ENCODE peak calls at places on chromosomes 1 and 21, in nine cellular contexts. C, E, X, L, T, W, B, K and U are unnamed samples.
A peak's percentile ranks its signal among the peaks of the same experiment; 100 is the strongest.

GRCh38 chr1:207987164-207987563 is 76.2 kb upstream of the CD34 start:
- DNase-seq in C (no peak), E (no peak), X (no peak), L (no peak), T (no peak), W (no peak), B (no peak), K (no peak), U (no peak)

GRCh38 chr1:235105051-235106043 is 23.3 kb downstream of the TOMM20 start:
- DNase-seq in C (no peak), E (no peak), X (no peak), L (no peak), T (no peak), W (no peak), B (no peak), K (no peak), U (peak; percentile 92)

GRCh38 chr1:220796530-220796929 is 9.8 kb downstream of the MTARC1 start:
- DNase-seq in C (no peak), E (no peak), X (no peak), L (no peak), T (no peak), W (no peak), B (no peak), K (no peak), U (no peak)

GRCh38 chr1:110425196-110425595 is 17.7 kb upstream of the LAMTOR5 start:
- DNase-seq in C (no peak), E (no peak), X (peak; percentile 51), L (no peak), T (no peak), W (no peak), B (no peak), K (no peak), U (no peak)

GRCh38 chr1:61165402-61165801 is 83.0 kb downstream of the NFIA start:
- DNase-seq in C (no peak), E (no peak), X (no peak), L (no peak), T (no peak), W (no peak), B (no peak), K (no peak), U (no peak)

GRCh38 chr1:223230161-223230881 is 87.3 kb upstream of the TLR5 start:
- DNase-seq in C (no peak), E (peak; percentile 71), X (no peak), L (no peak), T (no peak), W (no peak), B (peak; percentile 71), K (peak; percentile 68), U (no peak)

GRCh38 chr1:193367863-193368262 is 181.4 kb upstream of the B3GALT2 start:
- DNase-seq in C (no peak), E (no peak), X (no peak), L (no peak), T (no peak), W (no peak), B (no peak), K (no peak), U (no peak)

GRCh38 chr21:34511154-34511553 is 856 bp downstream of the KCNE1 start:
- DNase-seq in C (no peak), E (no peak), X (no peak), L (no peak), T (no peak), W (no peak), B (peak; percentile 50), K (no peak), U (no peak)

GRCh38 chr21:37223804-37224345 is 43.3 kb downstream of the VPS26C start:
- DNase-seq in C (no peak), E (no peak), X (no peak), L (no peak), T (no peak), W (no peak), B (no peak), K (no peak), U (no peak)

GRCh38 chr21:43340491-43341348 is 86.2 kb downstream of the SIK1 start:
- DNase-seq in C (no peak), E (peak; percentile 69), X (peak; percentile 65), L (no peak), T (peak; percentile 65), W (no peak), B (peak; percentile 90), K (peak; percentile 61), U (no peak)

GRCh38 chr1:94947453-94947852 is 20.5 kb upstream of the CNN3 start:
- DNase-seq in C (no peak), E (no peak), X (no peak), L (no peak), T (no peak), W (no peak), B (no peak), K (no peak), U (no peak)

GRCh38 chr1:95084317-95085176 is 11.8 kb upstream of the ALG14 start:
- DNase-seq in C (no peak), E (no peak), X (no peak), L (no peak), T (no peak), W (no peak), B (peak; percentile 41), K (no peak), U (peak; percentile 59)

GRCh38 chr21:15592271-15592860 is 137.4 kb upstream of the USP25 start:
- DNase-seq in C (no peak), E (peak; percentile 21), X (no peak), L (no peak), T (no peak), W (no peak), B (peak; percentile 75), K (peak; percentile 4), U (peak; percentile 45)

GRCh38 chr1:71343686-71344416 is 263.0 kb upstream of the ZRANB2 start:
- DNase-seq in C (no peak), E (no peak), X (no peak), L (no peak), T (no peak), W (no peak), B (no peak), K (no peak), U (no peak)

DNA sequence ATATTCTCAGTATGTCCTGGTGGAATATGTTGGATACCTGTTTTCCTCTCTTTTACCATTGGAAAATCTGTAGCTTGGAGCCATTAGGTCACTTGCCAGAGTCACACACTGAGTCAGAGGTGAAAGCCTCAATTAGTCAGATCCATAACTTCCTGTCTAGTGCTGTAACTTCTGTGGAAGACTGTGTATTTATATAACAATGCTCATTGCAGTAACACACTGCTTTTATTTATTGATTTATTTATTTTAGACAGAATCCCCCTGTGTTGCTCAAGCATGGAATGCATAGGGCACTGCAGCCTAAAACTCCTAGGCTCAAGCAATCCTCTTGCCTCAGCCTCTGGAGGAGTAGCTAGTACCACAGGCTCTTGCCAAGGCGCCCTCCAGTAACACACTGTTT is 1.3 kb upstream of the DOCK7 start:
- DNase-seq in C (no peak), E (peak; percentile 43), X (no peak), L (no peak), T (peak; percentile 22), W (no peak), B (peak; percentile 87), K (no peak), U (peak; percentile 2)
- H3K4me3 ChIP-seq in C (no peak overlapping the region), E (peak overlapping the region; percentile 84), X (no peak overlapping the region), L (peak overlapping the region; percentile 21), T (no peak overlapping the region), W (peak overlapping the region; percentile 7), B (no peak overlapping the region), K (no peak overlapping the region), U (no peak overlapping the region)

DNA sequence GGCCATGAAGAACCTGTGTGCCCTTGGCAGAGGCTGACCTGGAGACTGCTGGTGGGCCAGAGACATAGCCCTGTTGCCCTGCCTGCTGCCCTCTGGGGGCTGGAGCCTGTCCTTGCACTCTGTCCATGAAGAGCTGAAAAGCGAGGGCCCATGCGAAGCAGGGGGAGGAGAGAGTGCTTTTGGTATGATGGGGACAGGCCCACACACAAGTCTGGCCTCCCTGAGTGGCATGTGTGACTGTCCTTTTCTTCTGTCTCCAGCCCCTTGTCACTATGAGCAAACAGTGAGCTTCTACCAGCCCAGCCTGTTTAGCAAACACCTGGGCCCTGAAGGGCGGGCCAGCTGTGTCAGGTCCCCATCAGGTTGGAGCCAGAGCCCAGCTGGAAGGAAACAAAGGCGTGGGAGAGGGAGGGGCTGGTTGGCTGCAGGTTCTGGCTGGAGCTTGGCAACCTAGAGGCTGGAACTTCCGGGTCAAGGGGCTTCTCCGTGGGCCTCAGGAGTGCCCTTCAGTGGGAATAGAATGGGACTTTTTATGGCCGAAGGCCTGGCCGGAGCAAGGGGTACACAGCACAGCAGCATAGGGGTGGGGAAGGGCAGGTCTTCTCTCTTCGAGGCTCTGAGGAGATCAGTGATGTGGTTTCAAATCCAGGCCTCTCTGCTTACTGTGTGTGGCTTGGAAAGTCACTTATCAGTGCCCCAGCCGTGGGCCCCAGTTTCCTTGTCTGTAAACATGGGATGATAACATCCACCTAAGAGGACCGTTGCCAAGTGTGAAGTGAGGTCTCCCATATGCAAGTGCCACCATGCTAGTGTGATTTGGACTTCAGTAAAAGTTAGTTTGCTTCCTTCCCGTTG is 14.3 kb downstream of the QSOX1 start:
- DNase-seq in C (peak; percentile 51), E (no peak), X (no peak), L (no peak), T (peak; percentile 52), W (no peak), B (peak; percentile 54), K (no peak), U (peak; percentile 59)
- TF ChIP-seq CTCF in C (no peak), E (peak; percentile 54), X (no peak), L (no peak), T (peak; percentile 22), W (peak; percentile 41), B (peak; percentile 80), K (peak; percentile 62), U (peak; percentile 69)

GRCh38 chr1:201761178-201761577 is 67.8 kb upstream of the IPO9 start:
- DNase-seq in C (no peak), E (no peak), X (no peak), L (no peak), T (no peak), W (no peak), B (no peak), K (no peak), U (no peak)
- H3K4me3 ChIP-seq in C (no peak overlapping the region), E (no peak overlapping the region), X (no peak overlapping the region), L (no peak overlapping the region), T (no peak overlapping the region), W (no peak overlapping the region), B (no peak overlapping the region), K (no peak overlapping the region), U (no peak overlapping the region)

GRCh38 chr1:228182296-228183030 is 16.9 kb downstream of the IBA57 start:
- DNase-seq in C (no peak), E (no peak), X (peak; percentile 17), L (no peak), T (no peak), W (peak; percentile 69), B (no peak), K (no peak), U (no peak)

GRCh38 chr1:228178737-228179720 is 13.4 kb downstream of the IBA57 start:
- DNase-seq in C (no peak), E (no peak), X (peak; percentile 76), L (no peak), T (no peak), W (peak; percentile 60), B (no peak), K (no peak), U (no peak)

GRCh38 chr1:228181635-228182034 is 16.0 kb downstream of the IBA57 start:
- DNase-seq in C (no peak), E (no peak), X (peak; percentile 17), L (no peak), T (no peak), W (peak; percentile 22), B (no peak), K (no peak), U (no peak)

GRCh38 chr1:228181105-228181504 is 15.5 kb downstream of the IBA57 start:
- DNase-seq in C (no peak), E (no peak), X (peak; percentile 25), L (no peak), T (no peak), W (peak; percentile 39), B (no peak), K (no peak), U (no peak)

GRCh38 chr1:228180271-228180987 is 14.8 kb downstream of the IBA57 start:
- DNase-seq in C (no peak), E (no peak), X (no peak), L (no peak), T (no peak), W (no peak), B (no peak), K (no peak), U (no peak)
- TF ChIP-seq CTCF in C (no peak), E (peak; percentile 30), X (no peak), L (no peak), T (no peak), W (no peak), B (peak; percentile 26), K (peak; percentile 8), U (peak; percentile 14)